ENCODE peak calls at places on chromosomes 3 and 15, in seven cellular contexts. Y, O, L, J, B, P and H are unnamed samples.

GRCh38 chr3:109478614-109479013 is 141.3 kb upstream of the DPPA4 start:
- DNase-seq in Y (no peak), O (no peak), L (no peak), J (no peak), B (no peak), P (no peak), H (no peak)

GRCh38 chr3:128486157-128486691 is 6.8 kb downstream of the GATA2 start:
- DNase-seq in Y (no peak), O (no peak), L (no peak), J (no peak), B (no peak), P (no peak), H (no peak)

GRCh38 chr15:90482124-90483011 is 47.4 kb upstream of the CRTC3 start:
- DNase-seq in Y (no peak), O (peak; percentile 27), L (peak; percentile 69), J (peak; percentile 35), B (no peak), P (no peak), H (no peak)

GRCh38 chr15:101295607-101296225 is 668 bp upstream of the SNRPA1 start:
- DNase-seq in Y (no peak), O (no peak), L (peak; percentile 49), J (no peak), B (no peak), P (peak; percentile 27), H (no peak)

GRCh38 chr3:30353711-30354467 is 252.5 kb upstream of the TGFBR2 start:
- DNase-seq in Y (no peak), O (no peak), L (no peak), J (no peak), B (no peak), P (no peak), H (no peak)

GRCh38 chr3:49673715-49674490 is at the start of gene APEH:
- DNase-seq in Y (peak; percentile 96), O (no peak), L (peak; percentile 98), J (peak; percentile 86), B (peak; percentile 91), P (no peak), H (peak; percentile 86)

GRCh38 chr15:92128788-92129187 is 264.9 kb upstream of the ST8SIA2 start:
- DNase-seq in Y (no peak), O (no peak), L (no peak), J (no peak), B (no peak), P (no peak), H (no peak)

GRCh38 chr3:196298521-196298920 is 11.0 kb upstream of the PCYT1A start:
- DNase-seq in Y (no peak), O (no peak), L (no peak), J (no peak), B (no peak), P (no peak), H (no peak)

GRCh38 chr3:125589743-125590142 is 5.6 kb downstream of the OSBPL11 start:
- DNase-seq in Y (no peak), O (no peak), L (no peak), J (peak; percentile 35), B (no peak), P (no peak), H (no peak)